ENCODE peak calls at places on chromosomes 2 and 18, in five cellular contexts. K is choroid plexus epithelial cell, W is left ventricle myocardium inferior, I is mesothelial cell of epicardium, A is foreskin fibroblast. Z is an unnamed sample.

GRCh38 chr2:12506846-12507245 is 209.9 kb upstream of the TRIB2 start:
- DNase-seq in K (peak; percentile 19), I (no peak), W (no peak), A (peak; percentile 57), Z (no peak)

GRCh38 chr2:125870264-125870663 is 785.7 kb upstream of the GYPC start:
- DNase-seq in I (no peak), W (no peak), A (no peak), K (no peak), Z (no peak)

GRCh38 chr18:59047992-59048363 is 91.7 kb upstream of the SEC11C start:
- DNase-seq in A (no peak), K (no peak), W (no peak), I (no peak), Z (no peak)

GRCh38 chr2:12451726-12452125 is 265.0 kb upstream of the TRIB2 start:
- DNase-seq in A (no peak), W (no peak), I (no peak), K (peak; percentile 61), Z (no peak)

GRCh38 chr2:69559696-69560482 is 83.7 kb downstream of the AAK1 start:
- DNase-seq in A (peak; percentile 66), I (no peak), K (peak; percentile 85), W (no peak), Z (no peak)

GRCh38 chr18:48031011-48031480 is 100.6 kb upstream of the SMAD2 start:
- DNase-seq in A (peak; percentile 72), K (peak; percentile 78), W (no peak), I (no peak), Z (no peak)

GRCh38 chr2:127104881-127105655 is 1.9 kb downstream of the BIN1 start:
- DNase-seq in W (no peak), K (no peak), A (peak; percentile 34), I (peak; percentile 9), Z (no peak)

GRCh38 chr18:45415614-45416013 is 199.7 kb upstream of the SLC14A2 start:
- DNase-seq in A (no peak), W (no peak), I (no peak), K (no peak), Z (no peak)

GRCh38 chr2:107337209-107337898 is 451.4 kb upstream of the ST6GAL2 start:
- DNase-seq in W (no peak), K (peak; percentile 36), A (peak; percentile 6), I (no peak), Z (no peak)

GRCh38 chr2:131105950-131106801 is 1.0 kb downstream of the PLEKHB2 start:
- DNase-seq in W (no peak), I (no peak), A (peak; percentile 78), K (peak; percentile 51), Z (no peak)

GRCh38 chr2:49240608-49241007 is 86.3 kb upstream of the FSHR start:
- DNase-seq in A (peak; percentile 46), K (peak; percentile 23), W (no peak), I (no peak), Z (no peak)

GRCh38 chr2:64327510-64328414 is 126.2 kb upstream of the LGALSL start:
- DNase-seq in A (peak; percentile 43), I (no peak), W (peak; percentile 43), K (peak; percentile 45), Z (peak; percentile 41)

GRCh38 chr2:158128168-158128973 is 26.7 kb downstream of the UPP2 start:
- DNase-seq in A (no peak), K (no peak), I (no peak), W (no peak), Z (no peak)

GRCh38 chr18:6920099-6920955 is 190.8 kb downstream of the ARHGAP28 start:
- DNase-seq in I (no peak), W (no peak), K (peak; percentile 87), A (peak; percentile 75), Z (no peak)

GRCh38 chr2:62577994-62578836 is 72.2 kb upstream of the TMEM17 start:
- DNase-seq in I (no peak), A (peak; percentile 95), W (no peak), K (peak; percentile 81), Z (no peak)

GRCh38 chr2:85926526-85926925 is 37.7 kb upstream of the ST3GAL5 start:
- DNase-seq in A (no peak), K (no peak), I (no peak), W (no peak), Z (no peak)

GRCh38 chr2:161134547-161135518 is 25.4 kb upstream of the TANK start:
- DNase-seq in A (peak; percentile 51), W (peak; percentile 24), K (peak; percentile 26), I (no peak), Z (no peak)

GRCh38 chr18:36934884-36935283 is 106.0 kb downstream of the KIAA1328 start:
- DNase-seq in W (no peak), K (peak; percentile 63), I (no peak), A (peak; percentile 47), Z (no peak)

GRCh38 chr2:46020416-46020815 is 276.8 kb upstream of the EPAS1 start:
- DNase-seq in K (no peak), A (peak; percentile 16), W (no peak), I (no peak), Z (no peak)

GRCh38 chr18:61893971-61894750 is 1.4 kb upstream of the RNF152 start:
- DNase-seq in I (peak; percentile 46), K (peak; percentile 66), W (peak; percentile 81), A (peak; percentile 94), Z (peak; percentile 42)
- TF ChIP-seq CTCF in I (no peak), K (peak; percentile 24), W (peak; percentile 64), A (no peak), Z (no peak)

GRCh38 chr2:10989782-10990181 is 78.0 kb downstream of the KCNF1 start:
- DNase-seq in A (no peak), I (no peak), W (no peak), K (no peak), Z (no peak)

GRCh38 chr2:10987861-10988260 is 76.1 kb downstream of the KCNF1 start:
- DNase-seq in K (no peak), W (no peak), A (no peak), I (no peak), Z (no peak)

GRCh38 chr2:10990561-10991111 is 78.9 kb downstream of the KCNF1 start:
- DNase-seq in A (no peak), I (no peak), K (no peak), W (no peak), Z (no peak)

GRCh38 chr2:10987439-10987838 is 75.7 kb downstream of the KCNF1 start:
- DNase-seq in I (no peak), W (no peak), K (no peak), A (no peak), Z (no peak)

GRCh38 chr2:10989151-10989550 is 77.4 kb downstream of the KCNF1 start:
- DNase-seq in W (no peak), I (no peak), A (no peak), K (no peak), Z (no peak)
- TF ChIP-seq CTCF in W (no peak), I (no peak), A (no peak), K (no peak), Z (no peak)

DNA sequence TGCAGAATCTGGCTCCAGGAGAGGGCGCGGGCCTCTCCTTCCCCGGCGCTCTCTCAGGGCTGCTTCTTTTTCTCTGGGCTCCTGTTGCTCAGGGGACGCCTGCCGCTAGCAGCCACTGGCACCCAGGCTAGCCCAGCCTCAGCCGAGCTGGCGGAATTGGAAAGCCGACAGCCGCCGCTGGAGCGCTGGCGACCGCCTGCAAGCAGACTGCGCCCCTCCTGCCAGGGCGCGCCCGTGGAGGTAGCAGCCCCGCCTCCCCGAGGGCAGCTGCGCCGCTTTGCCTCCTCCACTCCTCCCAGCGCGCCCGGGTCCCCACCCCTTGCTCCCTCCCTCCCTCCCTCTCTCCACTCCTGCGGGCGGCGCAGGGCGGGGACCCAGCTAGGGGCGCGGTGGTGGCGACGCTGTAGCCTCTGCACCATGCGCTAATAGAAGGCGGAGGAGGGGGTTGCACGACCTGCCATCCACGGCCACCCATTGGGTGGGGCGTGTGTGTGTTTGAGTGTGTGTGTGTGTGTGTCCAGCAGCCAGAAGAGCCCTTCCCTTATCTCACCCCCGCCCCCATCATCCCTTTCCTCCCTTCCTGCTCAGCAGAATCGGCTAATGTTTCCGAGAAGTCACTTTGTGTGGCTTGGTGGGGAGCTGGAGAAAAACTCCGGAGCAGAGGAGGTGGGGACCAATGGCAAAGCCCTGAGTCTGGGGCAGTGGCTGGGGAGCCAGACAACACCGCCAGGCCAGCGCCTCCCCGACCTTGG is at the start of gene SCN9A:
- DNase-seq in W (peak; percentile 74), I (peak; percentile 50), A (peak; percentile 95), K (peak; percentile 62), Z (no peak)
- TF ChIP-seq CTCF in W (no peak), I (no peak), A (no peak), K (no peak), Z (no peak)

GRCh38 chr2:206920310-206920709 is 19.0 kb upstream of the CPO start:
- DNase-seq in A (no peak), K (peak; percentile 13), W (no peak), I (no peak), Z (no peak)

GRCh38 chr2:206921507-206921906 is 17.8 kb upstream of the CPO start:
- DNase-seq in I (no peak), A (no peak), K (no peak), W (no peak), Z (no peak)

GRCh38 chr2:206918258-206918657 is 21.1 kb upstream of the CPO start:
- DNase-seq in W (no peak), K (no peak), I (no peak), A (no peak), Z (no peak)

GRCh38 chr2:206915136-206915535 is 24.2 kb upstream of the CPO start:
- DNase-seq in W (no peak), A (peak; percentile 96), K (peak; percentile 93), I (no peak), Z (no peak)

GRCh38 chr2:206920936-206921335 is 18.4 kb upstream of the CPO start:
- DNase-seq in K (no peak), I (no peak), A (peak; percentile 33), W (no peak), Z (no peak)
- TF ChIP-seq CTCF in K (no peak), I (no peak), A (no peak), W (no peak), Z (no peak)

GRCh38 chr2:198098918-198099317 is 294.5 kb downstream of the PLCL1 start:
- DNase-seq in W (no peak), I (no peak), K (no peak), A (peak; percentile 61), Z (no peak)
- TF ChIP-seq CTCF in W (no peak), I (no peak), K (no peak), A (no peak), Z (no peak)

GRCh38 chr2:175373001-175373727 is 191.7 kb upstream of the ATP5MC3 start:
- DNase-seq in I (no peak), A (peak; percentile 77), W (no peak), K (no peak), Z (no peak)

GRCh38 chr2:175371378-175371777 is 189.9 kb upstream of the ATP5MC3 start:
- DNase-seq in I (no peak), W (no peak), A (no peak), K (no peak), Z (no peak)

GRCh38 chr2:175373729-175374128 is 192.2 kb upstream of the ATP5MC3 start:
- DNase-seq in A (no peak), W (no peak), K (no peak), I (no peak), Z (no peak)
- TF ChIP-seq CTCF in A (no peak), W (no peak), K (no peak), I (no peak), Z (no peak)